ENCODE peak calls at places on chromosomes 11 and 22, in six cellular contexts. B, N, D, Q, K and Z are unnamed samples.

GRCh38 chr11:74147199-74147929 is 23.4 kb downstream of the C2CD3 start:
- DNase-seq in Q (peak; percentile 21), K (no peak), N (no peak), B (no peak), D (no peak), Z (no peak)

GRCh38 chr11:112963368-112963955 is 2.2 kb downstream of the NCAM1 start:
- DNase-seq in B (no peak), N (no peak), Q (no peak), D (no peak), K (peak; percentile 57), Z (no peak)

GRCh38 chr11:128328955-128329551 is 258.3 kb downstream of the ETS1 start:
- DNase-seq in D (peak; percentile 74), B (no peak), Q (peak; percentile 59), K (no peak), N (peak; percentile 79), Z (no peak)

GRCh38 chr22:42961815-42962214 is 53.1 kb downstream of the PACSIN2 start:
- DNase-seq in K (no peak), Q (no peak), B (no peak), N (no peak), D (no peak), Z (no peak)

GRCh38 chr11:111765320-111765983 is 737 bp downstream of the PPP2R1B start:
- DNase-seq in Q (no peak), K (no peak), B (no peak), N (no peak), D (no peak), Z (no peak)

GRCh38 chr11:86717817-86718501 is 45.5 kb upstream of the ME3 start:
- DNase-seq in B (no peak), K (no peak), D (no peak), N (no peak), Q (no peak), Z (no peak)

GRCh38 chr11:3155691-3156258 is 9.3 kb downstream of the OSBPL5 start:
- DNase-seq in B (no peak), N (no peak), K (no peak), Q (peak; percentile 43), D (no peak), Z (no peak)

GRCh38 chr11:45556851-45557707 is 108.3 kb downstream of the CHST1 start:
- DNase-seq in D (no peak), Q (peak; percentile 95), B (no peak), K (no peak), N (peak; percentile 25), Z (no peak)

GRCh38 chr11:77710358-77710757 is 72.8 kb upstream of the CLNS1A start:
- DNase-seq in D (no peak), N (no peak), B (peak; percentile 36), K (no peak), Q (no peak), Z (no peak)

GRCh38 chr11:80758787-80759186 is 1318.0 kb upstream of the TENM4 start:
- DNase-seq in N (no peak), Q (no peak), B (no peak), K (no peak), D (no peak), Z (no peak)

GRCh38 chr22:36010913-36011312 is 17.7 kb downstream of the RBFOX2 start:
- DNase-seq in Q (peak; percentile 72), K (no peak), D (no peak), N (no peak), B (no peak), Z (no peak)

GRCh38 chr22:39125622-39126021 is 26.9 kb downstream of the CBX7 start:
- DNase-seq in N (no peak), D (no peak), Q (no peak), B (no peak), K (no peak), Z (no peak)

GRCh38 chr11:64745219-64745522 is 1.2 kb upstream of the RASGRP2 start:
- DNase-seq in Q (no peak), N (no peak), K (peak; percentile 84), B (no peak), D (peak; percentile 97), Z (no peak)

GRCh38 chr11:47946682-47947575 is 33.4 kb upstream of the PTPRJ start:
- DNase-seq in Q (peak; percentile 97), N (peak; percentile 23), K (peak; percentile 82), D (no peak), B (no peak), Z (peak; percentile 45)

GRCh38 chr11:63553759-63554158 is 9.4 kb downstream of the PLAAT2 start:
- DNase-seq in K (no peak), B (no peak), N (no peak), Q (peak; percentile 65), D (peak; percentile 71), Z (no peak)

GRCh38 chr11:119316729-119317591 is at the start of gene MCAM:
- DNase-seq in D (no peak), K (no peak), B (peak; percentile 41), Q (peak; percentile 51), N (no peak), Z (peak; percentile 72)

GRCh38 chr11:20127671-20128527 is 32.4 kb downstream of the DBX1 start:
- DNase-seq in B (peak; percentile 52), K (peak; percentile 88), N (peak; percentile 51), Q (peak; percentile 82), D (peak; percentile 72), Z (peak; percentile 80)

GRCh38 chr11:130037058-130037457 is 32.6 kb upstream of the APLP2 start:
- DNase-seq in K (no peak), N (no peak), B (peak; percentile 77), Q (peak; percentile 82), D (no peak), Z (no peak)

GRCh38 chr11:479311-479710 is 27.7 kb downstream of the RNH1 start:
- DNase-seq in Q (no peak), B (no peak), K (no peak), D (no peak), N (no peak), Z (no peak)

GRCh38 chr22:37330200-37331033 is 48.1 kb downstream of the CYTH4 start:
- DNase-seq in N (no peak), Q (peak; percentile 90), B (peak; percentile 88), K (no peak), D (no peak), Z (peak; percentile 86)

GRCh38 chr22:45968751-45969413 is 8.1 kb downstream of the WNT7B start:
- DNase-seq in B (no peak), Q (peak; percentile 39), N (no peak), D (no peak), K (no peak), Z (no peak)

GRCh38 chr11:62398011-62398994 is 20.5 kb upstream of the SCGB1A1 start:
- DNase-seq in Q (peak; percentile 62), K (peak; percentile 65), B (peak; percentile 54), N (no peak), D (no peak), Z (peak; percentile 3)

GRCh38 chr11:96257972-96258951 is 84.7 kb downstream of the MAML2 start:
- DNase-seq in D (peak; percentile 73), Q (peak; percentile 65), B (no peak), K (no peak), N (no peak), Z (no peak)

GRCh38 chr22:23549198-23549595 is 30.9 kb downstream of the IGLL1 start:
- DNase-seq in N (no peak), D (no peak), K (peak; percentile 42), B (no peak), Q (no peak), Z (no peak)

GRCh38 chr22:46894081-46894671 is 131.7 kb downstream of the TBC1D22A start:
- DNase-seq in D (no peak), B (no peak), Q (no peak), N (peak; percentile 63), K (no peak), Z (no peak)

GRCh38 chr11:44585421-44585820 is 20.0 kb downstream of the CD82 start:
- DNase-seq in Q (no peak), K (no peak), B (no peak), N (no peak), D (no peak), Z (no peak)

GRCh38 chr11:67373916-67374570 is 645 bp upstream of the CLCF1 start:
- DNase-seq in N (peak; percentile 69), Q (peak; percentile 96), B (peak; percentile 82), K (peak; percentile 84), D (peak; percentile 43), Z (peak; percentile 52)

GRCh38 chr11:927871-928270 is 2.2 kb downstream of the AP2A2 start:
- DNase-seq in D (peak; percentile 70), K (no peak), N (no peak), Q (no peak), B (no peak), Z (no peak)

GRCh38 chr22:44862981-44863860 is 110.8 kb downstream of the ARHGAP8 start:
- DNase-seq in N (no peak), Q (no peak), D (no peak), B (no peak), K (no peak), Z (no peak)

GRCh38 chr11:17402486-17402885 is 14.0 kb upstream of the KCNJ11 start:
- DNase-seq in N (no peak), K (no peak), Q (no peak), D (no peak), B (no peak), Z (no peak)

GRCh38 chr22:45058622-45058912 is 48.8 kb upstream of the PHF21B start:
- DNase-seq in Q (no peak), D (no peak), K (no peak), N (no peak), B (no peak), Z (no peak)